ENCODE peak calls at places on chromosome 20, in four cellular contexts. One of them, this sample, is unnamed.

GRCh38 chr20:2610941-2611720 is 41.3 kb upstream of the NOP56 start:
- DNase-seq in stomach: no peak
- DNase-seq in A549: no peak
- DNase-seq in HCT116: no peak
- DNase-seq in this sample: no peak

GRCh38 chr20:58583141-58583540 is 67.9 kb upstream of the APCDD1L start:
- DNase-seq in HCT116: no peak
- DNase-seq in stomach: no peak
- DNase-seq in A549: no peak
- DNase-seq in this sample: no peak

GRCh38 chr20:48812600-48813445 is 15.0 kb downstream of the PREX1 start:
- DNase-seq in stomach: no peak
- DNase-seq in HCT116: no peak
- DNase-seq in A549: no peak
- DNase-seq in this sample: no peak

GRCh38 chr20:28616354-28616753 is 2641.1 kb upstream of the DEFB115 start:
- DNase-seq in stomach: no peak
- DNase-seq in HCT116: no peak
- DNase-seq in A549: no peak
- DNase-seq in this sample: no peak

GRCh38 chr20:25301357-25301920 is 53.6 kb downstream of the PYGB start:
- DNase-seq in HCT116: no peak
- DNase-seq in A549: no peak
- DNase-seq in stomach: no peak
- DNase-seq in this sample: no peak

GRCh38 chr20:10716855-10717254 is 43.1 kb upstream of the JAG1 start:
- DNase-seq in HCT116: no peak
- DNase-seq in stomach: no peak
- DNase-seq in A549: peak
- DNase-seq in this sample: no peak

GRCh38 chr20:62236997-62237771 is 1.1 kb upstream of the OSBPL2 start:
- DNase-seq in A549: no peak
- DNase-seq in HCT116: no peak
- DNase-seq in stomach: no peak
- DNase-seq in this sample: no peak

GRCh38 chr20:6767536-6768227 is at the start of gene BMP2:
- DNase-seq in A549: peak
- DNase-seq in HCT116: no peak
- DNase-seq in stomach: peak
- DNase-seq in this sample: no peak

GRCh38 chr20:45944965-45945677 is 10.6 kb downstream of the PCIF1 start:
- DNase-seq in HCT116: no peak
- DNase-seq in A549: no peak
- DNase-seq in stomach: no peak
- DNase-seq in this sample: no peak

GRCh38 chr20:57327820-57328219 is 1.8 kb upstream of the SPO11 start:
- DNase-seq in stomach: no peak
- DNase-seq in A549: no peak
- DNase-seq in HCT116: no peak
- DNase-seq in this sample: no peak

GRCh38 chr20:50335105-50335504 is 144.5 kb downstream of the CEBPB start:
- DNase-seq in stomach: no peak
- DNase-seq in HCT116: peak
- DNase-seq in A549: peak
- DNase-seq in this sample: peak

GRCh38 chr20:16292227-16292626 is 281.0 kb downstream of the KIF16B start:
- DNase-seq in A549: no peak
- DNase-seq in stomach: no peak
- DNase-seq in HCT116: no peak
- DNase-seq in this sample: no peak

GRCh38 chr20:51070635-51071034 is 47.7 kb upstream of the KCNG1 start:
- DNase-seq in HCT116: no peak
- DNase-seq in stomach: no peak
- DNase-seq in A549: no peak
- DNase-seq in this sample: no peak

GRCh38 chr20:35662541-35662940 is 2.2 kb downstream of the CPNE1 start:
- DNase-seq in A549: no peak
- DNase-seq in HCT116: no peak
- DNase-seq in stomach: no peak
- DNase-seq in this sample: no peak

GRCh38 chr20:35664544-35665206 is at the start of the genes CPNE1 and RBM12:
- DNase-seq in A549: peak
- DNase-seq in HCT116: peak
- DNase-seq in stomach: peak
- DNase-seq in this sample: peak

GRCh38 chr20:35663516-35663812 is 1.2 kb downstream of the CPNE1 start:
- DNase-seq in HCT116: no peak
- DNase-seq in stomach: no peak
- DNase-seq in A549: no peak
- DNase-seq in this sample: no peak

GRCh38 chr20:35665949-35666288 is 1.2 kb upstream of the CPNE1 start:
- DNase-seq in HCT116: no peak
- DNase-seq in stomach: no peak
- DNase-seq in A549: no peak
- DNase-seq in this sample: no peak

GRCh38 chr20:35663813-35664543 is 722 bp downstream of the CPNE1 start:
- DNase-seq in A549: peak
- DNase-seq in HCT116: peak
- DNase-seq in stomach: peak
- DNase-seq in this sample: peak
- TF ChIP-seq POLR2A in A549: peak
- TF ChIP-seq POLR2A in HCT116: no peak
- TF ChIP-seq POLR2A in stomach: no peak
- TF ChIP-seq POLR2A in this sample: no peak

DNA sequence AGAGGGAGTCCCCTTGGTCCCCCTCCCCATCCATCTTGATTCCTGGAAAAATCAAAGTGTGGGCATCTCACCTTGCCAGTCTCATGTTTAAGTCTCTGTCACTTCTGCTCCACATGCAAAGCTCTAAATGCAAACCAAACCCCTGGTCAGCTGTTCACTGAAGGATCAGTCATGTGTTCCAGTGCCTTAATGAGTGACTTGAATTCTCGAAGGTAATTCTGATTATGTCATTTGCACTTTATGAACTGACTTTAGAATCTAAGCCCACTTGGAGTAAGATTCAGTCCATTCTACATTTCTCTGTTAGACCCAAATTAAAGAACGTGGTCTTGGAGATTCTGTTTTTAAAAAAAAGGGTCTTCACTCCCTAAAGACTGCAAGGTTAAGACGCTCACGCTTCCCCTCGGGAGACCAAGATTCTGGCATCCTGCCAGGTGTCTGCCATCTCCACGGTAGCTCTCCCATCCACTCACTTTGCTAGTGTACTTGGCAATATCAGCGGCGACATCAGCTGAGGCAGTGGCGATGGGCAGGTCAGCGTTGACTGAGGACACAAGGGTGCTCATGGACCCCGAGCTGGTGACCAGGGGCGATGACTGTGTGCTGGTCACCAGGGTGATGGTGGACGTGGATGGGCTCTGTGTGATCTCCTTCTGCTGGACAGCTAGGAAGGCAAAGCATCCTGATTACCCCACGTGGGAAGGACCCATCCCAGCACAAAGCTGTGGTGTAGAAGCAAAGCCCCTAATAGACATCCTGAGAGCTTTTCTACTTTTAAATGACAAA is 120.5 kb downstream of the ZMYND8 start:
- DNase-seq in HCT116: no peak
- DNase-seq in A549: no peak
- DNase-seq in stomach: no peak
- DNase-seq in this sample: no peak
- TF ChIP-seq POLR2A in HCT116: no peak
- TF ChIP-seq POLR2A in A549: no peak
- TF ChIP-seq POLR2A in stomach: no peak
- TF ChIP-seq POLR2A in this sample: no peak

GRCh38 chr20:271069-271468 is 13.5 kb downstream of the DEFB132 start:
- DNase-seq in HCT116: no peak
- DNase-seq in A549: no peak
- DNase-seq in stomach: no peak
- DNase-seq in this sample: no peak

GRCh38 chr20:266213-266603 is 8.7 kb downstream of the DEFB132 start:
- DNase-seq in HCT116: no peak
- DNase-seq in stomach: no peak
- DNase-seq in A549: no peak
- DNase-seq in this sample: no peak

GRCh38 chr20:263701-264100 is 6.2 kb downstream of the DEFB132 start:
- DNase-seq in HCT116: no peak
- DNase-seq in stomach: no peak
- DNase-seq in A549: no peak
- DNase-seq in this sample: no peak

GRCh38 chr20:270517-270916 is 13.0 kb downstream of the DEFB132 start:
- DNase-seq in HCT116: no peak
- DNase-seq in A549: no peak
- DNase-seq in stomach: no peak
- DNase-seq in this sample: no peak

GRCh38 chr20:266604-267562 is 9.4 kb downstream of the DEFB132 start:
- DNase-seq in stomach: peak
- DNase-seq in A549: peak
- DNase-seq in HCT116: peak
- DNase-seq in this sample: peak
- TF ChIP-seq POLR2A in stomach: no peak
- TF ChIP-seq POLR2A in A549: peak
- TF ChIP-seq POLR2A in HCT116: no peak
- TF ChIP-seq POLR2A in this sample: peak

DNA sequence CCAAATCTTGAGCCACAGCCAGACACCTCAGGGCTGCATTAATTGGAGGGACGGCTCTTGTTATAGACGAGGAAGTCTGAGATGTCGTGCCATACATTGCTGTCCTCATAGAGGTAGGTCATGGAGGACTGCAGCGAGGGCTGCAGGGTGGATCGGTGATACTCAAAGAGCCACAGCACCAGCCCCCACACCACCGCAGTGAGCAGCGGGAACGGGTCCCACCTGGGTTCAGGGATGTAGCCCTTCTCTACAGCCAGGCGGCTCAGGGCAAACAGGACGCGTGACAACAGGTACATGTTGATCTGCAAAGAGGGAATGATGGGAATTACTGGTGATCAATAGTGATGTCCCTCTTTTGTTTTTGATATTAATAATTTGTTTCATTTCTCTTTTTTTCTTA is 12.4 kb downstream of the PXMP4 start:
- DNase-seq in HCT116: no peak
- DNase-seq in stomach: no peak
- DNase-seq in A549: no peak
- DNase-seq in this sample: no peak
- TF ChIP-seq POLR2A in HCT116: no peak
- TF ChIP-seq POLR2A in stomach: no peak
- TF ChIP-seq POLR2A in A549: no peak
- TF ChIP-seq POLR2A in this sample: no peak

GRCh38 chr20:38856570-38856969 is 51.1 kb downstream of the PPP1R16B start:
- DNase-seq in stomach: no peak
- DNase-seq in A549: no peak
- DNase-seq in HCT116: no peak
- DNase-seq in this sample: no peak
- TF ChIP-seq POLR2A in stomach: no peak
- TF ChIP-seq POLR2A in A549: no peak
- TF ChIP-seq POLR2A in HCT116: no peak
- TF ChIP-seq POLR2A in this sample: no peak